ENCODE peak calls at places on chromosomes 1 and 21, in four cellular contexts. U is ovary, A is testis, P is SK-N-SH. R is an unnamed sample. For H3K4me1, the result is how much of the 10 kb centered on the place peaks cover.

GRCh38 chr1:241240084-241240483 is 116.9 kb downstream of the RGS7 start:
- DNase-seq in A (no peak), P (no peak), U (no peak), R (no peak)

GRCh38 chr1:226107471-226108460 is 45.2 kb downstream of the H3-3A start:
- DNase-seq in U (no peak), P (no peak), A (no peak), R (no peak)

GRCh38 chr1:163172596-163172995 is 30.1 kb downstream of the RGS5 start:
- DNase-seq in P (no peak), U (no peak), A (no peak), R (no peak)

GRCh38 chr21:35509004-35509704 is 460.1 kb upstream of the RUNX1 start:
- DNase-seq in U (no peak), P (no peak), A (no peak), R (no peak)

GRCh38 chr1:214292317-214292716 is 11.4 kb downstream of the SMYD2 start:
- DNase-seq in P (no peak), U (no peak), A (no peak), R (no peak)

GRCh38 chr1:182761396-182762395 is 27.9 kb upstream of the NPL start:
- DNase-seq in A (no peak), P (peak), U (no peak), R (no peak)

GRCh38 chr1:39901486-39902120 is at the start of gene MYCL:
- DNase-seq in U (no peak), P (peak), A (peak), R (peak)

GRCh38 chr1:51583532-51583931 is 33.4 kb upstream of the OSBPL9 start:
- DNase-seq in A (peak), U (peak), P (no peak), R (peak)

GRCh38 chr1:85692730-85693314 is 15.4 kb downstream of the ZNHIT6 start:
- DNase-seq in U (no peak), P (no peak), A (no peak), R (no peak)

GRCh38 chr21:38478782-38479181 is 19.5 kb downstream of the ERG start:
- DNase-seq in P (no peak), U (no peak), A (no peak), R (no peak)

GRCh38 chr1:185636848-185637247 is 97.3 kb upstream of the HMCN1 start:
- DNase-seq in A (no peak), U (no peak), P (no peak), R (no peak)

GRCh38 chr1:88998716-88999115 is 6.3 kb upstream of the KYAT3 start:
- DNase-seq in A (no peak), U (no peak), P (peak), R (no peak)

GRCh38 chr1:109876617-109877319 is 33.9 kb upstream of the CSF1 start:
- DNase-seq in U (no peak), P (no peak), A (no peak), R (no peak)

GRCh38 chr1:12722626-12723025 is 6.7 kb downstream of the AADACL3 start:
- DNase-seq in P (no peak), A (no peak), U (no peak), R (no peak)

GRCh38 chr1:18480315-18481189 is at the start of gene KLHDC7A:
- DNase-seq in A (no peak), U (no peak), P (no peak), R (no peak)

GRCh38 chr1:32014199-32014936 is 700 bp downstream of the KHDRBS1 start:
- DNase-seq in U (peak), A (peak), P (peak), R (peak)

GRCh38 chr1:156643266-156644092 is 1.6 kb downstream of the BCAN start:
- DNase-seq in P (no peak), A (no peak), U (no peak), R (no peak)

GRCh38 chr1:76802094-76802493 is 65.2 kb upstream of the ST6GALNAC5 start:
- DNase-seq in U (no peak), P (peak), A (no peak), R (no peak)

GRCh38 chr1:28926629-28927441 is 12.5 kb downstream of the EPB41 start:
- DNase-seq in A (no peak), U (no peak), P (no peak), R (no peak)

GRCh38 chr1:226001852-226002666 is 2.9 kb upstream of the SDE2 start:
- DNase-seq in U (peak), P (no peak), A (peak), R (peak)

GRCh38 chr1:93704063-93704462 is 22.4 kb upstream of the BCAR3 start:
- DNase-seq in A (no peak), U (no peak), P (no peak), R (no peak)

GRCh38 chr21:39670741-39671140 is 58.0 kb downstream of the B3GALT5 start:
- DNase-seq in P (no peak), U (no peak), A (no peak), R (no peak)

GRCh38 chr1:163766537-163766936 is 444.8 kb downstream of the NUF2 start:
- DNase-seq in P (no peak), A (no peak), U (no peak), R (no peak)

GRCh38 chr1:76677775-76678405 is 189.4 kb upstream of the ST6GALNAC5 start:
- DNase-seq in A (no peak), U (no peak), P (no peak), R (no peak)

GRCh38 chr1:182629674-182630073 is 25.5 kb upstream of the RGS16 start:
- DNase-seq in P (no peak), U (no peak), A (no peak), R (no peak)

GRCh38 chr1:91883470-91883869 is 2.5 kb downstream of the TGFBR3 start:
- DNase-seq in U (no peak), P (peak), A (no peak), R (no peak)

GRCh38 chr21:43727571-43728466 is 8.9 kb downstream of the PDXK start:
- DNase-seq in U (peak), P (no peak), A (peak), R (peak)

GRCh38 chr1:193519922-193520321 is 333.5 kb upstream of the B3GALT2 start:
- DNase-seq in P (no peak), U (no peak), A (no peak), R (no peak)

GRCh38 chr1:107895403-107896181 is 69.4 kb downstream of the VAV3 start:
- DNase-seq in A (no peak), U (no peak), P (no peak), R (no peak)

GRCh38 chr1:100445565-100445964 is 92.4 kb upstream of the GPR88 start:
- DNase-seq in U (no peak), P (no peak), A (no peak), R (no peak)

GRCh38 chr1:183306317-183307042 is 111.7 kb downstream of the NMNAT2 start:
- DNase-seq in U (no peak), P (no peak), A (no peak), R (peak)

GRCh38 chr1:117000142-117000541 is 1.4 kb upstream of the CD101 start:
- DNase-seq in P (no peak), A (no peak), U (no peak), R (no peak)

GRCh38 chr1:234911787-234912186 is 216.8 kb downstream of the TOMM20 start:
- DNase-seq in P (no peak), U (no peak), A (no peak), R (no peak)

GRCh38 chr1:170445096-170445495 is 86.9 kb upstream of the GORAB start:
- DNase-seq in A (no peak), P (no peak), U (no peak), R (no peak)

GRCh38 chr21:31351973-31352372 is 7.9 kb upstream of the TIAM1 start:
- DNase-seq in A (no peak), P (no peak), U (no peak), R (no peak)

GRCh38 chr1:232854786-232855185 is 49.6 kb downstream of the MAP10 start:
- DNase-seq in U (no peak), A (no peak), P (no peak), R (no peak)

GRCh38 chr1:91803847-91804545 is 82.0 kb downstream of the TGFBR3 start:
- DNase-seq in U (no peak), P (no peak), A (no peak), R (no peak)

GRCh38 chr1:55140546-55140983 is 74.6 kb downstream of the USP24 start:
- DNase-seq in U (peak), A (peak), P (peak), R (peak)

GRCh38 chr1:26790551-26790953 is 2.8 kb downstream of the PIGV start:
- DNase-seq in P (no peak), U (no peak), A (no peak), R (no peak)
- H3K4me3 ChIP-seq in P (no peak), U (no peak), A (no peak), R (no peak)

DNA sequence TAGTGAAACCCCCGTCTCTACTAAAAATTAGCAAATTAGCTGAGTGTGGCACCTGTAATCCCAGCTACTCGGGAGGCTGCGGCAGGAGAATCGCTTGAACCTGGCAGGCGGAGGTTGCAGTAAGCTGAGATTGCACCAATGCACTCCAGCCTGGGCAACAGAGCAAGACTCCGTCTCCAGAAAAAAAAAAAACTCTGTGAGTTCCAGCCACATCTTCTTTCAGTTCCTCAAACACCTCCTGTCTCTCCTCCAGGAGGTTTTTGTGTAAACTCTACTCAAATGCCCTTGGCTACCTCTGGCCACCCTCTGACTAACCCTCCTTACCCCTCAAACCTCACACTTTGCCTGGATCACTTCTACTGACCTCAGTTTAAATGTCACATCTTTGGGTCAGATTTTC is 38.1 kb downstream of the RCSD1 start:
- DNase-seq in A (no peak), P (no peak), U (no peak), R (no peak)
- H3K4me1 ChIP-seq in A (under half), P (under half), U (under half), R (half or more)

DNA sequence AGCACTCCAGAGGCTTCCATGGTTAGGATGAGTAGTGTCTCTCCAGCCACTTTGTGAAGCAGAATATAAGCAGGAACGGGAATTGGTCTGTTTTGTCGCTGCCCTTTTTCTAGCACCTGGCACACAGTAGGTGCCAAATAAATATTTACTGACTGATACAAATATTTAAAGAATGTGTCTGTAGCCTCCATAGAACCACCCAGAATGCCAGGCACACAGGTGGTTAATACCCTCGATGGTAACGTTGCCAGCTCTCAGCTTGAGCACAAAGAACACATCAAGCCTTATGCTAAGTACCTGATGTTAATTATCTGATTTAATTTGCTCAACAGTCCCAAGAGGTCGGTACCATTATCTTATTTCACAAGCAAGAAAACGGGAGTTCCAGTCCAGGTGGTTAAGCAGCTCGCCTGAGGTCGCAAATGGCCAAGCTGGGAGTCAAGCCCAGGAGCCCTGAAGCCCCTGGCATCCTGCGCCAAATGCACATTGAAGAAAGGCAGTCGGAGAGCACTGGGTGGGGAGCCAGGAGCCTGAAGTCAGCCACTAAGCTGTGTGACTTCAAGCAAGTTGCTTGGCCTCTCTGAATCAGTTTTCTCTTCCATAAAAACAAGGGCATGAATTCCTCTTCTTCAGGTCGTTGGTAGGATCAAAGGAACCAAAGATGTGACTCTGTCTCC is 26.4 kb downstream of the HSPG2 start:
- DNase-seq in P (no peak), A (no peak), U (no peak), R (no peak)
- H3K4me3 ChIP-seq in P (no peak), A (no peak), U (no peak), R (peak)

GRCh38 chr21:42118121-42118795 is 47.1 kb downstream of the UMODL1 start:
- DNase-seq in A (no peak), P (no peak), U (no peak), R (no peak)
- H3K4me1 ChIP-seq in A (under half), P (under half), U (under half), R (under half)

DNA sequence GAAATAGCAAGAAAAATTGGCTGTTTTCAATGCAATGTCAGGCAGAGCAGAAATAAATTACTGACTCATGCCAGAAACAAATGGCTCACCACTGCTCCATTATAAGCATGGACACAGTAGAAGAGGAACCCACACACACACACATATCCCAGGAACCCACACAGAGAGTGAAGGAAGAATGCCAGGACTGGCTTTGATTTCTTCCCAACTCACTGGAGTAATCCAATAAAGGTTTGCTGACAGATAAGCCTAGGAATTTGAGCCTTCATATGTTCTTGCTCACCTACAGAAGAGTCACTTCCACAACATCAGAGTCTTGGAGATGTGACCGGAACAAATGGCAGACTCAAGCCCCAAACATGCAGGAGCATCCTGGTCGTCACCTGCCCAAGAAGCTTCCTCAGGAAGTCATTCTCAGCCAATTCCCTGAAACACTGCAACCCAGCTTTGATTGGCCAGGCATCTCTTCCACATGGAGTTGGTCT is 2.2 kb downstream of the SH3BP5L start:
- DNase-seq in A (no peak), P (no peak), U (no peak), R (no peak)
- H3K4me3 ChIP-seq in A (no peak), P (peak), U (no peak), R (peak)

GRCh38 chr1:112530832-112531231 is 22.1 kb downstream of the WNT2B start:
- DNase-seq in A (no peak), U (no peak), P (no peak), R (no peak)

GRCh38 chr1:112532074-112532473 is 23.3 kb downstream of the WNT2B start:
- DNase-seq in U (no peak), P (no peak), A (no peak), R (no peak)

GRCh38 chr1:112529301-112529700 is 20.5 kb downstream of the WNT2B start:
- DNase-seq in P (no peak), U (no peak), A (no peak), R (no peak)

GRCh38 chr1:112536561-112536960 is 27.8 kb downstream of the WNT2B start:
- DNase-seq in A (no peak), U (no peak), P (no peak), R (no peak)

DNA sequence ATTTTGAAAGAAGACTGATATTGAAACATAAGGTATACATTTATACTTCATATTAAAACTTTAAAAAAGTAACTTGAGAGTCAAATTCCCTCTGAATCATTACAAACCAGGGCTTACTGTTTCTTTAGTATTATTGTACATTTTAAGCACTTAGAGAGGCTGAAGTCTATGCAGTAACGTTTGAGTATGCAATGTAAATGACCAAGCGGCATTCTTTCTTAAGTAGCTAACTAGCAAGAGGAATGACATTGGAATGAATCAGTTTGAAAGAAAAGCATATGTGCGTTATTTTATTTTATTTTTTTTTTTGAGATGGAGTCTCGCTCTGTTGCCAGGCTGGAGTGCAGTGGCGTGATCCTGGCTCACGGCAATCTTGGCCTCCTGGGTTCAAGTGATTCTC is 24.3 kb downstream of the WNT2B start:
- DNase-seq in P (no peak), U (no peak), A (no peak), R (no peak)
- H3K4me1 ChIP-seq in P (under half), U (under half), A (under half), R (under half)

DNA sequence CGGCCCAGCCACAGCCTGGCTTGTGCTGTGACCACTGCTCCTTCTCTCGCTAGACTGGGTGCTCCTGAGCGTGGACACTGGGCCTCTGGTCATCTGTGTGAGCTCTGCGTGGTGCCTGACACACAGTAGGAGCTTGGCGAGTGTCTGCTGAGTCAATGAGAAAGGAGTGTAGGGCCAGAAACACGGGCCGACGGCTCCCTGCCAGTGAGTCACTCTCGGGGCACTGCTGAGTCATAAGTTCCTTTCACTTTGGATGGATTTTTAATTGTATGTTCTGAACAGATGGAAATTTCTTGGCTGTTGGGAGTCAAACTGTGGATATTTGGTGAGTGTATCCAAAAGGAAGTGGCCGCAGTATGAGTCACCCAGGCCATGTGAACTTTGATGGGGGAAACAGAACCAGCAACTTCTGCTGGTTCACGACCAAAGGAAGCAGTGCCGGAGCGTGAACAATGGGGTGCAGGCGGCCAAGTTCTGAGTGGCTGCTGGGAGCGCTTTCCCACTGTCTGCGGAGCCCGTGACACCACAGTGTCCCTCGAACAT is 41.0 kb upstream of the COL18A1 start:
- DNase-seq in A (peak), U (peak), P (no peak), R (peak)
- H3K4me3 ChIP-seq in A (no peak), U (no peak), P (no peak), R (peak)

GRCh38 chr21:41755258-41755933 is 11.5 kb downstream of the RIPK4 start:
- DNase-seq in U (no peak), P (no peak), A (no peak), R (no peak)
- H3K4me1 ChIP-seq in U (under half), P (under half), A (under half), R (under half)

R was measured in left ventricle myocardium inferior.